ENCODE peak calls at places on chromosomes 4 and X, in four cellular contexts. One of them, this sample, is unnamed.
A peak's percentile ranks its signal among the peaks of the same experiment; 100 is the strongest.

GRCh38 chr4:154384012-154384411 is 107.6 kb downstream of the DCHS2 start:
- DNase-seq in CD8-positive, alpha-beta memory T cell: no peak
- DNase-seq in activated naive CD8-positive, alpha-beta T cell treated with anti-CD3 and anti-CD28 coated beads for 36 hours: no peak
- DNase-seq in transverse colon: no peak
- DNase-seq in this sample: no peak

GRCh38 chrX:154714925-154715324 is 36.0 kb downstream of the GAB3 start:
- DNase-seq in CD8-positive, alpha-beta memory T cell: peak; percentile 44
- DNase-seq in activated naive CD8-positive, alpha-beta T cell treated with anti-CD3 and anti-CD28 coated beads for 36 hours: no peak
- DNase-seq in transverse colon: peak; percentile 33
- DNase-seq in this sample: no peak

GRCh38 chrX:40853816-40854123 is 118.4 kb upstream of the MED14 start:
- DNase-seq in CD8-positive, alpha-beta memory T cell: no peak
- DNase-seq in activated naive CD8-positive, alpha-beta T cell treated with anti-CD3 and anti-CD28 coated beads for 36 hours: no peak
- DNase-seq in transverse colon: no peak
- DNase-seq in this sample: no peak

GRCh38 chr4:96120206-96120605 is 280.3 kb downstream of the PDHA2 start:
- DNase-seq in CD8-positive, alpha-beta memory T cell: no peak
- DNase-seq in activated naive CD8-positive, alpha-beta T cell treated with anti-CD3 and anti-CD28 coated beads for 36 hours: no peak
- DNase-seq in transverse colon: no peak
- DNase-seq in this sample: no peak

GRCh38 chr4:105058177-105058812 is 88.4 kb upstream of the TET2 start:
- DNase-seq in CD8-positive, alpha-beta memory T cell: no peak
- DNase-seq in activated naive CD8-positive, alpha-beta T cell treated with anti-CD3 and anti-CD28 coated beads for 36 hours: no peak
- DNase-seq in transverse colon: no peak
- DNase-seq in this sample: peak; percentile 21

GRCh38 chr4:4985844-4986243 is 33.4 kb downstream of the CYTL1 start:
- DNase-seq in CD8-positive, alpha-beta memory T cell: no peak
- DNase-seq in activated naive CD8-positive, alpha-beta T cell treated with anti-CD3 and anti-CD28 coated beads for 36 hours: no peak
- DNase-seq in transverse colon: no peak
- DNase-seq in this sample: no peak

GRCh38 chrX:150696836-150697235 is 3.6 kb downstream of the MTMR1 start:
- DNase-seq in CD8-positive, alpha-beta memory T cell: no peak
- DNase-seq in activated naive CD8-positive, alpha-beta T cell treated with anti-CD3 and anti-CD28 coated beads for 36 hours: no peak
- DNase-seq in transverse colon: no peak
- DNase-seq in this sample: no peak

GRCh38 chr4:118967393-118967792 is 78.7 kb downstream of the SYNPO2 start:
- DNase-seq in CD8-positive, alpha-beta memory T cell: no peak
- DNase-seq in activated naive CD8-positive, alpha-beta T cell treated with anti-CD3 and anti-CD28 coated beads for 36 hours: no peak
- DNase-seq in transverse colon: no peak
- DNase-seq in this sample: no peak

GRCh38 chr4:159360549-159360948 is 257.7 kb downstream of the RAPGEF2 start:
- DNase-seq in CD8-positive, alpha-beta memory T cell: no peak
- DNase-seq in activated naive CD8-positive, alpha-beta T cell treated with anti-CD3 and anti-CD28 coated beads for 36 hours: no peak
- DNase-seq in transverse colon: no peak
- DNase-seq in this sample: peak; percentile 64

GRCh38 chrX:121579016-121579760 is 531.8 kb downstream of the GLUD2 start:
- DNase-seq in CD8-positive, alpha-beta memory T cell: no peak
- DNase-seq in activated naive CD8-positive, alpha-beta T cell treated with anti-CD3 and anti-CD28 coated beads for 36 hours: no peak
- DNase-seq in transverse colon: peak; percentile 10
- DNase-seq in this sample: no peak

GRCh38 chrX:120790118-120790517 is 85.5 kb downstream of the CT47B1 start:
- DNase-seq in CD8-positive, alpha-beta memory T cell: peak; percentile 42
- DNase-seq in activated naive CD8-positive, alpha-beta T cell treated with anti-CD3 and anti-CD28 coated beads for 36 hours: no peak
- DNase-seq in transverse colon: peak; percentile 12
- DNase-seq in this sample: peak; percentile 40

GRCh38 chrX:9240956-9241355 is 207.0 kb upstream of the FAM9B start:
- DNase-seq in CD8-positive, alpha-beta memory T cell: no peak
- DNase-seq in activated naive CD8-positive, alpha-beta T cell treated with anti-CD3 and anti-CD28 coated beads for 36 hours: no peak
- DNase-seq in transverse colon: no peak
- DNase-seq in this sample: no peak

GRCh38 chrX:131741103-131741581 is 197.3 kb downstream of the OR13H1 start:
- DNase-seq in CD8-positive, alpha-beta memory T cell: peak; percentile 76
- DNase-seq in activated naive CD8-positive, alpha-beta T cell treated with anti-CD3 and anti-CD28 coated beads for 36 hours: no peak
- DNase-seq in transverse colon: peak; percentile 91
- DNase-seq in this sample: no peak

GRCh38 chrX:131837325-131837724 is 185.8 kb upstream of the STK26 start:
- DNase-seq in CD8-positive, alpha-beta memory T cell: no peak
- DNase-seq in activated naive CD8-positive, alpha-beta T cell treated with anti-CD3 and anti-CD28 coated beads for 36 hours: no peak
- DNase-seq in transverse colon: no peak
- DNase-seq in this sample: no peak

GRCh38 chr4:123709336-123709735 is 312.7 kb downstream of the SPRY1 start:
- DNase-seq in CD8-positive, alpha-beta memory T cell: no peak
- DNase-seq in activated naive CD8-positive, alpha-beta T cell treated with anti-CD3 and anti-CD28 coated beads for 36 hours: no peak
- DNase-seq in transverse colon: peak; percentile 52
- DNase-seq in this sample: no peak

GRCh38 chrX:16786791-16787735 is 797 bp downstream of the TXLNG start:
- DNase-seq in CD8-positive, alpha-beta memory T cell: peak; percentile 54
- DNase-seq in activated naive CD8-positive, alpha-beta T cell treated with anti-CD3 and anti-CD28 coated beads for 36 hours: peak; percentile 52
- DNase-seq in transverse colon: peak; percentile 38
- DNase-seq in this sample: no peak

GRCh38 chr4:38804654-38805295 is at the start of gene TLR1:
- DNase-seq in CD8-positive, alpha-beta memory T cell: peak; percentile 47
- DNase-seq in activated naive CD8-positive, alpha-beta T cell treated with anti-CD3 and anti-CD28 coated beads for 36 hours: no peak
- DNase-seq in transverse colon: no peak
- DNase-seq in this sample: no peak

GRCh38 chr4:89403826-89404225 is 96.2 kb upstream of the GPRIN3 start:
- DNase-seq in CD8-positive, alpha-beta memory T cell: no peak
- DNase-seq in activated naive CD8-positive, alpha-beta T cell treated with anti-CD3 and anti-CD28 coated beads for 36 hours: no peak
- DNase-seq in transverse colon: no peak
- DNase-seq in this sample: no peak

GRCh38 chrX:16552546-16552945 is 97.4 kb upstream of the S100G start:
- DNase-seq in CD8-positive, alpha-beta memory T cell: no peak
- DNase-seq in activated naive CD8-positive, alpha-beta T cell treated with anti-CD3 and anti-CD28 coated beads for 36 hours: no peak
- DNase-seq in transverse colon: no peak
- DNase-seq in this sample: no peak

GRCh38 chr4:5638316-5638715 is 70.0 kb downstream of the EVC2 start:
- DNase-seq in CD8-positive, alpha-beta memory T cell: no peak
- DNase-seq in activated naive CD8-positive, alpha-beta T cell treated with anti-CD3 and anti-CD28 coated beads for 36 hours: no peak
- DNase-seq in transverse colon: no peak
- DNase-seq in this sample: peak; percentile 43

GRCh38 chr4:83605744-83606172 is 69.8 kb downstream of the GPAT3 start:
- DNase-seq in CD8-positive, alpha-beta memory T cell: no peak
- DNase-seq in activated naive CD8-positive, alpha-beta T cell treated with anti-CD3 and anti-CD28 coated beads for 36 hours: no peak
- DNase-seq in transverse colon: no peak
- DNase-seq in this sample: no peak

GRCh38 chr4:37225778-37226177 is 18.8 kb upstream of the NWD2 start:
- DNase-seq in CD8-positive, alpha-beta memory T cell: no peak
- DNase-seq in activated naive CD8-positive, alpha-beta T cell treated with anti-CD3 and anti-CD28 coated beads for 36 hours: no peak
- DNase-seq in transverse colon: no peak
- DNase-seq in this sample: no peak

GRCh38 chr4:15198070-15198727 is 195.9 kb downstream of the CPEB2 start:
- DNase-seq in CD8-positive, alpha-beta memory T cell: no peak
- DNase-seq in activated naive CD8-positive, alpha-beta T cell treated with anti-CD3 and anti-CD28 coated beads for 36 hours: no peak
- DNase-seq in transverse colon: no peak
- DNase-seq in this sample: no peak

GRCh38 chr4:89752932-89753598 is 83.9 kb downstream of the SNCA start:
- DNase-seq in CD8-positive, alpha-beta memory T cell: no peak
- DNase-seq in activated naive CD8-positive, alpha-beta T cell treated with anti-CD3 and anti-CD28 coated beads for 36 hours: no peak
- DNase-seq in transverse colon: no peak
- DNase-seq in this sample: peak; percentile 36

GRCh38 chr4:38523524-38524448 is 140.2 kb upstream of the KLF3 start:
- DNase-seq in CD8-positive, alpha-beta memory T cell: peak; percentile 54
- DNase-seq in activated naive CD8-positive, alpha-beta T cell treated with anti-CD3 and anti-CD28 coated beads for 36 hours: no peak
- DNase-seq in transverse colon: no peak
- DNase-seq in this sample: no peak

GRCh38 chrX:100353326-100353725 is 56.7 kb downstream of the PCDH19 start:
- DNase-seq in CD8-positive, alpha-beta memory T cell: no peak
- DNase-seq in activated naive CD8-positive, alpha-beta T cell treated with anti-CD3 and anti-CD28 coated beads for 36 hours: no peak
- DNase-seq in transverse colon: no peak
- DNase-seq in this sample: no peak

GRCh38 chr4:120156115-120156718 is 89.6 kb upstream of the MAD2L1 start:
- DNase-seq in CD8-positive, alpha-beta memory T cell: peak; percentile 50
- DNase-seq in activated naive CD8-positive, alpha-beta T cell treated with anti-CD3 and anti-CD28 coated beads for 36 hours: no peak
- DNase-seq in transverse colon: no peak
- DNase-seq in this sample: peak; percentile 51

GRCh38 chr4:102809691-102810090 is 17.7 kb downstream of the UBE2D3 start:
- DNase-seq in CD8-positive, alpha-beta memory T cell: no peak
- DNase-seq in activated naive CD8-positive, alpha-beta T cell treated with anti-CD3 and anti-CD28 coated beads for 36 hours: no peak
- DNase-seq in transverse colon: no peak
- DNase-seq in this sample: no peak

GRCh38 chrX:40973619-40974018 is 111.6 kb upstream of the USP9X start:
- DNase-seq in CD8-positive, alpha-beta memory T cell: no peak
- DNase-seq in activated naive CD8-positive, alpha-beta T cell treated with anti-CD3 and anti-CD28 coated beads for 36 hours: no peak
- DNase-seq in transverse colon: no peak
- DNase-seq in this sample: no peak

GRCh38 chr4:57109847-57110634 is at the start of gene IGFBP7:
- DNase-seq in CD8-positive, alpha-beta memory T cell: no peak
- DNase-seq in activated naive CD8-positive, alpha-beta T cell treated with anti-CD3 and anti-CD28 coated beads for 36 hours: peak; percentile 9
- DNase-seq in transverse colon: peak; percentile 61
- DNase-seq in this sample: no peak

GRCh38 chrX:138745215-138745614 is 33.7 kb upstream of the FGF13 start:
- DNase-seq in CD8-positive, alpha-beta memory T cell: peak; percentile 4
- DNase-seq in activated naive CD8-positive, alpha-beta T cell treated with anti-CD3 and anti-CD28 coated beads for 36 hours: no peak
- DNase-seq in transverse colon: no peak
- DNase-seq in this sample: peak; percentile 17

This sample was measured in retinal pigment epithelial cell.